ENCODE peak calls at places on chromosomes 5 and 9, in six cellular contexts. X, D, T, G, R and N are unnamed samples.
A peak's percentile ranks its signal among the peaks of the same experiment; 100 is the strongest.

GRCh38 chr5:756865-757345 is 27.6 kb downstream of the ZDHHC11B start:
- DNase-seq in T (no peak), X (peak; percentile 8), G (no peak), D (no peak), R (no peak), N (peak; percentile 38)

GRCh38 chr9:38243993-38244392 is 148.5 kb upstream of the ALDH1B1 start:
- DNase-seq in R (no peak), T (no peak), G (no peak), D (no peak), X (no peak), N (no peak)

GRCh38 chr9:129343697-129344375 is 165.8 kb upstream of the IER5L start:
- DNase-seq in T (no peak), R (no peak), D (no peak), G (no peak), X (no peak), N (no peak)

GRCh38 chr5:80474929-80475328 is 13.0 kb upstream of the FAM151B start:
- DNase-seq in G (no peak), T (no peak), R (no peak), D (no peak), X (no peak), N (no peak)

GRCh38 chr9:15606667-15607472 is 54.0 kb downstream of the CCDC171 start:
- DNase-seq in R (no peak), D (no peak), G (peak; percentile 51), X (no peak), T (no peak), N (peak; percentile 38)

GRCh38 chr5:34460496-34460895 is 195.6 kb upstream of the RAI14 start:
- DNase-seq in X (no peak), G (no peak), T (no peak), R (no peak), D (no peak), N (no peak)

GRCh38 chr5:95644351-95645042 is 2.1 kb upstream of the RFESD start:
- DNase-seq in X (peak; percentile 55), D (peak; percentile 60), T (no peak), R (no peak), G (peak; percentile 67), N (peak; percentile 84)

GRCh38 chr5:34494111-34494755 is 161.9 kb upstream of the RAI14 start:
- DNase-seq in X (no peak), T (no peak), G (no peak), R (no peak), D (no peak), N (no peak)

GRCh38 chr9:38017149-38017884 is 51.7 kb downstream of the SHB start:
- DNase-seq in X (no peak), G (peak; percentile 64), R (no peak), D (peak; percentile 96), T (peak; percentile 95), N (peak; percentile 97)

GRCh38 chr5:59099270-59099994 is 516.6 kb downstream of the RAB3C start:
- DNase-seq in T (no peak), X (no peak), D (no peak), G (no peak), R (peak; percentile 21), N (no peak)

GRCh38 chr5:142110988-142111687 is 2.6 kb downstream of the NDFIP1 start:
- DNase-seq in D (no peak), G (no peak), R (no peak), T (no peak), X (no peak), N (no peak)

GRCh38 chr5:76469656-76470290 is 66.7 kb downstream of the IQGAP2 start:
- DNase-seq in X (no peak), R (no peak), G (no peak), D (no peak), T (no peak), N (no peak)

GRCh38 chr5:98510111-98510510 is 263.4 kb upstream of the RGMB start:
- DNase-seq in R (no peak), D (no peak), X (no peak), T (no peak), G (no peak), N (peak; percentile 72)

GRCh38 chr9:126695186-126696090 is 81.7 kb downstream of the LMX1B start:
- DNase-seq in D (peak; percentile 27), T (no peak), G (no peak), R (no peak), X (no peak), N (no peak)

GRCh38 chr5:92371171-92371888 is 988.2 kb upstream of the ARRDC3 start:
- DNase-seq in R (no peak), G (no peak), T (no peak), D (no peak), X (no peak), N (no peak)

GRCh38 chr9:115085773-115086377 is 32.1 kb downstream of the TNC start:
- DNase-seq in X (no peak), R (no peak), G (no peak), D (no peak), T (no peak), N (no peak)

GRCh38 chr5:18090177-18090576 is 455.9 kb downstream of the TAF11L14 start:
- DNase-seq in T (no peak), G (no peak), D (no peak), X (no peak), R (no peak), N (no peak)

GRCh38 chr5:163436515-163436914 is 880 bp upstream of the CCNG1 start:
- DNase-seq in R (no peak), G (no peak), D (no peak), T (no peak), X (no peak), N (no peak)

GRCh38 chr5:140227046-140227445 is 52.1 kb downstream of the CYSTM1 start:
- DNase-seq in G (no peak), D (no peak), R (no peak), T (no peak), X (no peak), N (no peak)

GRCh38 chr5:142587354-142587965 is 98.4 kb downstream of the FGF1 start:
- DNase-seq in T (peak; percentile 33), R (no peak), D (peak; percentile 47), G (peak; percentile 68), X (no peak), N (peak; percentile 71)

GRCh38 chr9:71487046-71487445 is 281.3 kb downstream of the CEMIP2 start:
- DNase-seq in G (no peak), X (no peak), T (no peak), D (peak; percentile 52), R (no peak), N (peak; percentile 92)

GRCh38 chr5:32030226-32030625 is 143.9 kb downstream of the GOLPH3 start:
- DNase-seq in R (no peak), X (no peak), D (no peak), T (no peak), G (no peak), N (no peak)

GRCh38 chr5:171806976-171807823 is 21.6 kb downstream of the SMIM23 start:
- DNase-seq in D (no peak), T (no peak), X (no peak), R (no peak), G (no peak), N (no peak)

GRCh38 chr9:107016383-107016782 is 153.4 kb downstream of the ZNF462 start:
- DNase-seq in R (no peak), T (no peak), G (no peak), D (no peak), X (no peak), N (no peak)

GRCh38 chr9:126797903-126798302 is 6.9 kb upstream of the ZBTB43 start:
- DNase-seq in T (no peak), X (no peak), D (no peak), R (no peak), G (no peak), N (no peak)

GRCh38 chr5:83956386-83956785 is 235.7 kb upstream of the HAPLN1 start:
- DNase-seq in G (no peak), T (no peak), X (no peak), D (no peak), R (no peak), N (peak; percentile 36)

GRCh38 chr5:146071171-146071570 is 34.2 kb downstream of the PLAC8L1 start:
- DNase-seq in D (no peak), T (no peak), R (no peak), G (peak; percentile 30), X (no peak), N (no peak)

GRCh38 chr5:124403281-124403680 is 343.2 kb downstream of the ZNF608 start:
- DNase-seq in X (no peak), G (no peak), T (no peak), D (no peak), R (no peak), N (no peak)

GRCh38 chr5:40743771-40744170 is 12.0 kb downstream of the TTC33 start:
- DNase-seq in D (no peak), T (no peak), X (no peak), G (no peak), R (no peak), N (no peak)

GRCh38 chr9:92481029-92481633 is 1.2 kb downstream of the ASPN start:
- DNase-seq in X (no peak), T (no peak), D (no peak), G (no peak), R (no peak), N (peak; percentile 22)

GRCh38 chr9:35660966-35661413 is 2.9 kb downstream of the CCDC107 start:
- DNase-seq in D (no peak), R (no peak), T (no peak), X (peak; percentile 36), G (peak; percentile 78), N (peak; percentile 73)